ENCODE peak calls at places on chromosomes 3 and 15, in five cellular contexts. R, D, N, C and Y are unnamed samples.

GRCh38 chr3:140203510-140203909 is 268.5 kb downstream of the CLSTN2 start:
- DNase-seq in R (no peak), D (no peak), N (no peak), C (no peak), Y (no peak)

GRCh38 chr15:72797338-72797689 is 13.8 kb upstream of the ADPGK start:
- DNase-seq in R (no peak), D (no peak), N (no peak), C (no peak), Y (no peak)

GRCh38 chr3:48047841-48048456 is 31.7 kb upstream of the MAP4 start:
- DNase-seq in R (no peak), D (no peak), N (no peak), C (no peak), Y (no peak)

GRCh38 chr3:60086811-60087210 is 1037.0 kb upstream of the CFAP20DC start:
- DNase-seq in R (no peak), D (no peak), N (peak), C (peak), Y (peak)

GRCh38 chr15:59360896-59361295 is 11.8 kb downstream of the MYO1E start:
- DNase-seq in R (no peak), D (no peak), N (no peak), C (no peak), Y (no peak)

GRCh38 chr15:92925409-92925808 is 25.3 kb downstream of the CHD2 start:
- DNase-seq in R (no peak), D (no peak), N (no peak), C (no peak), Y (no peak)

GRCh38 chr3:45011756-45012441 is 14.2 kb upstream of the CLEC3B start:
- DNase-seq in R (peak), D (peak), N (peak), C (no peak), Y (no peak)

GRCh38 chr15:96252148-96252547 is 78.4 kb upstream of the NR2F2 start:
- DNase-seq in R (no peak), D (no peak), N (no peak), C (no peak), Y (no peak)

GRCh38 chr3:56711344-56711743 is 28.3 kb upstream of the TASOR start:
- DNase-seq in R (no peak), D (no peak), N (no peak), C (no peak), Y (no peak)

GRCh38 chr3:197487911-197488391 is 67.8 kb downstream of the BDH1 start:
- DNase-seq in R (no peak), D (peak), N (peak), C (no peak), Y (no peak)